ENCODE peak calls at places on chromosomes 16 and 17, in four cellular contexts. M is GM23338, W is MM.1S, N is PC-3. Y is an unnamed sample. For H4K20me1 and H3F3A, the result is how much of the 10 kb centered on the place peaks cover.

GRCh38 chr16:3665508-3665907 is 11.0 kb downstream of the DNASE1 start:
- DNase-seq in N (no peak), W (no peak), M (no peak), Y (no peak)

GRCh38 chr17:71055128-71055527 is 885.8 kb downstream of the KCNJ2 start:
- DNase-seq in W (no peak), M (no peak), N (peak), Y (no peak)

GRCh38 chr17:61389670-61390478 is 9.8 kb upstream of the TBX2 start:
- DNase-seq in M (peak), N (peak), W (peak), Y (peak)

GRCh38 chr16:48361540-48361939 is 23.7 kb downstream of the SIAH1 start:
- DNase-seq in M (no peak), W (no peak), N (no peak), Y (no peak)

GRCh38 chr17:69430488-69430887 is 16.0 kb downstream of the MAP2K6 start:
- DNase-seq in W (no peak), M (no peak), N (no peak), Y (no peak)

GRCh38 chr16:50103764-50104163 is 38.0 kb downstream of the HEATR3 start:
- DNase-seq in W (no peak), N (no peak), M (no peak), Y (no peak)

GRCh38 chr17:28810437-28810836 is 32.2 kb downstream of the FAM222B start:
- DNase-seq in W (no peak), N (no peak), M (no peak), Y (no peak)

GRCh38 chr16:2365895-2366294 is 25.4 kb upstream of the ABCA3 start:
- DNase-seq in W (no peak), M (no peak), N (no peak), Y (no peak)

GRCh38 chr17:40318835-40319332 is 9.9 kb downstream of the RARA start:
- DNase-seq in W (no peak), N (no peak), M (no peak), Y (no peak)

GRCh38 chr17:13460646-13461045 is 141.1 kb downstream of the HS3ST3A1 start:
- DNase-seq in M (no peak), N (no peak), W (no peak), Y (no peak)

GRCh38 chr17:39576187-39576586 is 31.5 kb downstream of the NEUROD2 start:
- DNase-seq in W (no peak), M (peak), N (no peak), Y (peak)

GRCh38 chr17:72455562-72455961 is 334.7 kb downstream of the SOX9 start:
- DNase-seq in N (no peak), M (peak), W (no peak), Y (no peak)

GRCh38 chr17:2120550-2121335 is 65.8 kb downstream of the HIC1 start:
- DNase-seq in N (no peak), M (no peak), W (no peak), Y (no peak)

GRCh38 chr16:46974352-46974751 is 878 bp upstream of the DNAJA2 start:
- DNase-seq in M (peak), N (no peak), W (peak), Y (peak)

GRCh38 chr16:68869492-68870084 is 26.3 kb downstream of the TANGO6 start:
- DNase-seq in W (no peak), N (no peak), M (peak), Y (no peak)

GRCh38 chr16:89057738-89058137 is 35.9 kb upstream of the ACSF3 start:
- DNase-seq in N (no peak), W (no peak), M (no peak), Y (no peak)

GRCh38 chr17:4573682-4574081 is 10.6 kb upstream of the SMTNL2 start:
- DNase-seq in M (no peak), W (peak), N (no peak), Y (no peak)

GRCh38 chr16:22763655-22764054 is 50.3 kb upstream of the HS3ST2 start:
- DNase-seq in N (no peak), M (no peak), W (no peak), Y (no peak)

GRCh38 chr17:11736613-11737289 is 138.5 kb downstream of the DNAH9 start:
- DNase-seq in M (no peak), W (peak), N (no peak), Y (no peak)

GRCh38 chr17:22454070-22454999 is 762.0 kb downstream of the KCNJ18 start:
- DNase-seq in N (no peak), W (no peak), M (no peak), Y (no peak)

GRCh38 chr16:350203-350602 is 2.3 kb downstream of the AXIN1 start:
- DNase-seq in M (no peak), N (no peak), W (no peak), Y (no peak)

GRCh38 chr17:7501729-7502128 is 17.6 kb downstream of the POLR2A start:
- DNase-seq in M (no peak), N (no peak), W (no peak), Y (no peak)

GRCh38 chr16:2912330-2913199 is 834 bp downstream of the FLYWCH1 start:
- DNase-seq in W (peak), M (peak), N (peak), Y (peak)

GRCh38 chr16:89049484-89050118 is 44.1 kb upstream of the ACSF3 start:
- DNase-seq in W (no peak), N (no peak), M (no peak), Y (no peak)

GRCh38 chr17:8138672-8139371 is 13.4 kb downstream of the PER1 start:
- DNase-seq in N (peak), W (peak), M (peak), Y (peak)

GRCh38 chr17:56604691-56605090 is 11.2 kb downstream of the NOG start:
- DNase-seq in W (no peak), M (no peak), N (no peak), Y (no peak)

GRCh38 chr16:85474808-85475207 is 138.3 kb upstream of the GSE1 start:
- DNase-seq in M (no peak), N (no peak), W (no peak), Y (no peak)
- H4K20me1 ChIP-seq in M (under half), N (under half), W (under half), Y (under half)

DNA sequence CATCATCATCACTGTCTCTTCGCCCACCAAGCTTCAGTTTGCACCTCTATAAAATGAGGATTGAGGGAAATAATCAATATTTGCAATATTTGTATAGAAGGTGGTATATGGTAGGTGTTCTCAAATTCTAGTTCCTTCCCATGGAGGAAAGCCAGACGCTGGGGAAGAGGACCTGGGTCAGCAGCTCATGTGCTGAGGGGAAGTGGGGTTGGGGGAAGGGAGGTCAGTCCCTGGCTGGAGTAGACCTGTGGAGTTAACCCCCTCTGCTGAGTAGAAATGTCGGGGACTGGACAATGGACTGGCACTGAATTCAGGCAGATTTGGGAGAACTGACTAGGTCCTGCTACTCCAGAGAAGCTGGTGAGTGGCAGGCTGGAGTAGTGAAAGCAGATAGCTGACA is 12.8 kb upstream of the ITGB3 start:
- DNase-seq in N (no peak), W (no peak), M (no peak), Y (no peak)
- H3K4me2 ChIP-seq in N (peak), W (no peak), M (no peak), Y (no peak)

GRCh38 chr17:59785091-59785799 is 77.8 kb downstream of the VMP1 start:
- DNase-seq in W (no peak), N (peak), M (no peak), Y (no peak)
- H3F3A ChIP-seq in W (under half), N (under half), M (under half), Y (under half)

GRCh38 chr16:19709381-19710136 is 8.5 kb downstream of the KNOP1 start:
- DNase-seq in M (no peak), N (no peak), W (no peak), Y (no peak)

GRCh38 chr16:19707699-19708497 is 10.1 kb downstream of the KNOP1 start:
- DNase-seq in W (no peak), N (no peak), M (peak), Y (no peak)

GRCh38 chr16:19706846-19707245 is 11.2 kb downstream of the KNOP1 start:
- DNase-seq in N (no peak), W (no peak), M (no peak), Y (no peak)

GRCh38 chr16:19710191-19710908 is 7.7 kb downstream of the KNOP1 start:
- DNase-seq in M (peak), W (no peak), N (no peak), Y (peak)

DNA sequence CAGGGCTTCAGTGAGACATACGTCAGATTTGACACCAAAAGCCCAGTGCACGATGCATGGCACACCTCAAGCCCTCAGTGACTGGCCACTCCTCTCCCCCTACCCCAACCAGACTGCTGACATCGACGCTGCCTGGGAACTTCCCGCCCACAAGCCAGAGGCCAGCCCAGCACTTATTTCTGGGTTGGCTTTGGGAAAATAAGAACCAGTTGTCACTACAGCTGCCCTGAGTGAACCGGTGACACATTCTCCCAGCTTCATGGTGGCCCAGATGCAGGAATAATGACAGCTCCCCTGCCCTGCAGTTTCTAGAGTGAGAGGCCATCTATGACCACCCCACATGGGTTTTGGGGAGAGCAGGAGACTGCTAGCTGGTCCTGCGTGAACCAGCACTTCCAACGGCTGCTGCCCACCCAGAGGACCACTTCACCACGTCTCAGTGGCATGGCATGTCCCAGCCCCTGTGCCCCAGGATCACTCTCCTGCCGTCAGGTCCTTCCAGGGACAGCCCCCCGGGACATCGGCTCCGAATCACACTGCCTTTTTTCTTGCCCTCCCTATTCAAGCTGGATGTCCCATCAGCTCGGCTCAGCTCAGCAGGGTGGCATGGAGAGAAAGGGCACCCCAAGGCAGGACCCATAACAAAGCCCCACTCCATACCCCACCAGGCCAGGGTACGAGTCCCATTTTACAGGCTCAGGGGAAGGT is 9.4 kb downstream of the KNOP1 start:
- DNase-seq in M (no peak), N (no peak), W (no peak), Y (no peak)
- H4K20me1 ChIP-seq in M (half or more), N (under half), W (under half), Y (half or more)

DNA sequence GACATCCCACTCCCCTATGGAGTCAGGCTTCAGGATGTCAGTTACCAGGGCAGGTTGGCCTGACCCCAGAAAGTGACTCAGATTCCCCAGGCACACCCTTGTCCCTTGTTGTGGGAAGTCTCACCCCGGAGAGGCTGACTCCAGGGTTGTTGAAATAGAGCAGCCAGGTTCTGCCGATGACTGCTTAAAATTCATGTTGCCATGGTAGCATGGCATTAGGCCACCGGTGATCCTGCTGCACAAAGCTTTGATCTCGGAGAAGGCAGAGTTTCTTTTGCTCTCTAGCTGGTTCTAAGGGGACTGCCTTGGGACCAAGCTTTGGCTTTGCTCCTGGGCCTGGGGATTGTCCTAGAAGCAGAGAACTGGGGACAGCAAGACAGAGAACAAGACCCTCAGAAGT is 106.7 kb downstream of the RGS9 start:
- DNase-seq in W (no peak), N (peak), M (peak), Y (peak)
- H3K4me2 ChIP-seq in W (no peak), N (peak), M (no peak), Y (peak)

Y was measured in neural progenitor cell.